ENCODE peak calls at places on chromosomes 12 and 14, in four cellular contexts. R, Y, N and X are unnamed samples.

GRCh38 chr12:96422192-96422591 is 22.0 kb upstream of the CDK17 start:
- DNase-seq in R (no peak), N (no peak), Y (no peak), X (no peak)

GRCh38 chr12:16884819-16885218 is 278.9 kb upstream of the LMO3 start:
- DNase-seq in Y (no peak), R (no peak), N (no peak), X (no peak)

GRCh38 chr14:102330806-102331205 is 11.3 kb downstream of the ZNF839 start:
- DNase-seq in Y (no peak), N (no peak), R (no peak), X (no peak)

GRCh38 chr12:28121433-28121832 is 68.8 kb upstream of the CCDC91 start:
- DNase-seq in R (no peak), Y (no peak), N (no peak), X (no peak)

GRCh38 chr14:104066279-104066678 is 19.2 kb upstream of the ASPG start:
- DNase-seq in N (no peak), R (no peak), Y (no peak), X (no peak)

GRCh38 chr12:112524676-112525425 is 106.1 kb downstream of the PTPN11 start:
- DNase-seq in N (peak; percentile 35), Y (no peak), R (no peak), X (no peak)

GRCh38 chr14:50122291-50122690 is 5.9 kb upstream of the VCPKMT start:
- DNase-seq in Y (no peak), R (no peak), N (no peak), X (no peak)

GRCh38 chr12:68378859-68379628 is 46.9 kb upstream of the MDM1 start:
- DNase-seq in Y (no peak), R (peak; percentile 76), N (no peak), X (no peak)

GRCh38 chr14:53306926-53307325 is 153.8 kb upstream of the DDHD1 start:
- DNase-seq in R (no peak), Y (no peak), N (no peak), X (no peak)

GRCh38 chr12:3558854-3559253 is 67.9 kb downstream of the PRMT8 start:
- DNase-seq in Y (no peak), R (no peak), N (no peak), X (no peak)

GRCh38 chr12:47547077-47547476 is 158.8 kb downstream of the RPAP3 start:
- DNase-seq in Y (no peak), R (no peak), N (no peak), X (no peak)

GRCh38 chr14:88258026-88258425 is 65.0 kb downstream of the KCNK10 start:
- DNase-seq in N (no peak), Y (no peak), R (no peak), X (no peak)

GRCh38 chr14:49923881-49924280 is 31.0 kb downstream of the ARF6 start:
- DNase-seq in R (peak; percentile 14), N (no peak), Y (no peak), X (no peak)

GRCh38 chr12:54987611-54988231 is 3.2 kb upstream of the TESPA1 start:
- DNase-seq in N (no peak), Y (no peak), R (no peak), X (no peak)

GRCh38 chr14:53193193-53193592 is 40.1 kb upstream of the DDHD1 start:
- DNase-seq in N (no peak), R (no peak), Y (no peak), X (no peak)

GRCh38 chr12:121652767-121653497 is 16.5 kb downstream of the MORN3 start:
- DNase-seq in Y (no peak), N (no peak), R (no peak), X (no peak)